ENCODE peak calls at places on chromosomes 2 and 18, in nine cellular contexts. B is adrenal gland, Z is neuronal stem cell, E is upper lobe of left lung, S is GM23248, G is A549, H is sigmoid colon, U is neural progenitor cell, W is IMR-90. Q is an unnamed sample.

GRCh38 chr2:36785179-36785795 is 88.8 kb downstream of the VIT start:
- DNase-seq in B (peak; percentile 64), Z (peak; percentile 67), E (peak; percentile 52), S (peak; percentile 64), G (peak; percentile 79), H (no peak), U (peak; percentile 69), W (peak; percentile 57), Q (peak; percentile 67)

GRCh38 chr2:136956050-136956449 is 190.7 kb downstream of the THSD7B start:
- DNase-seq in B (no peak), Z (no peak), E (no peak), S (no peak), G (no peak), H (no peak), U (no peak), W (no peak), Q (no peak)

GRCh38 chr2:11678306-11678960 is 8.4 kb upstream of the NTSR2 start:
- DNase-seq in B (no peak), Z (no peak), E (no peak), S (no peak), G (no peak), H (peak; percentile 33), U (no peak), W (no peak), Q (no peak)

GRCh38 chr2:10917927-10918326 is 6.2 kb downstream of the KCNF1 start:
- DNase-seq in B (no peak), Z (no peak), E (no peak), S (no peak), G (no peak), H (peak; percentile 32), U (no peak), W (no peak), Q (no peak)

GRCh38 chr2:84840306-84840705 is 40.6 kb downstream of the TRABD2A start:
- DNase-seq in B (no peak), Z (no peak), E (no peak), S (peak; percentile 33), G (no peak), H (no peak), U (no peak), W (peak; percentile 35), Q (no peak)

GRCh38 chr2:37061770-37062169 is 22.4 kb downstream of the HEATR5B start:
- DNase-seq in B (no peak), Z (no peak), E (no peak), S (no peak), G (no peak), H (no peak), U (no peak), W (no peak), Q (no peak)

GRCh38 chr2:15311201-15311882 is 249.8 kb downstream of the NBAS start:
- DNase-seq in B (no peak), Z (no peak), E (no peak), S (no peak), G (no peak), H (no peak), U (no peak), W (no peak), Q (no peak)

GRCh38 chr2:212912445-212913103 is 238.8 kb downstream of the IKZF2 start:
- DNase-seq in B (no peak), Z (no peak), E (no peak), S (peak; percentile 79), G (peak; percentile 4), H (no peak), U (no peak), W (peak; percentile 75), Q (no peak)

GRCh38 chr2:176392125-176392704 is 123.0 kb downstream of the MTX2 start:
- DNase-seq in B (no peak), Z (no peak), E (no peak), S (no peak), G (no peak), H (no peak), U (no peak), W (peak; percentile 26), Q (no peak)

GRCh38 chr2:100142393-100142792 is at the start of gene AFF3:
- DNase-seq in B (no peak), Z (no peak), E (no peak), S (no peak), G (no peak), H (no peak), U (no peak), W (no peak), Q (no peak)

GRCh38 chr18:55794288-55795052 is 206.5 kb upstream of the TCF4 start:
- DNase-seq in B (no peak), Z (no peak), E (no peak), S (peak; percentile 36), G (no peak), H (no peak), U (no peak), W (peak; percentile 65), Q (no peak)

GRCh38 chr2:225398372-225398771 is 1.1 kb upstream of the NYAP2 start:
- DNase-seq in B (no peak), Z (no peak), E (no peak), S (no peak), G (no peak), H (no peak), U (no peak), W (no peak), Q (no peak)

GRCh38 chr2:65281626-65282351 is 54.2 kb downstream of the ACTR2 start:
- DNase-seq in B (no peak), Z (no peak), E (peak; percentile 39), S (no peak), G (no peak), H (peak; percentile 80), U (peak; percentile 29), W (peak; percentile 33), Q (no peak)

GRCh38 chr2:229732897-229733296 is 18.5 kb upstream of the DNER start:
- DNase-seq in B (no peak), Z (no peak), E (no peak), S (no peak), G (no peak), H (no peak), U (no peak), W (no peak), Q (no peak)

GRCh38 chr2:64399521-64399920 is 54.4 kb upstream of the LGALSL start:
- DNase-seq in B (no peak), Z (no peak), E (no peak), S (no peak), G (no peak), H (no peak), U (no peak), W (no peak), Q (no peak)

GRCh38 chr18:46531472-46531871 is 125.5 kb downstream of the LOXHD1 start:
- DNase-seq in B (no peak), Z (no peak), E (no peak), S (no peak), G (no peak), H (no peak), U (no peak), W (no peak), Q (no peak)

GRCh38 chr2:171957061-171957460 is 34.8 kb downstream of the HAT1 start:
- DNase-seq in B (no peak), Z (no peak), E (no peak), S (peak; percentile 42), G (no peak), H (no peak), U (peak; percentile 9), W (no peak), Q (no peak)
- H3K27ac ChIP-seq in B (no peak overlapping the region), Z (no peak overlapping the region), E (no peak overlapping the region), S (no peak overlapping the region), G (no peak overlapping the region), H (no peak overlapping the region), U (peak overlapping the region; percentile 56), W (no peak overlapping the region), Q (no peak overlapping the region)

GRCh38 chr18:28657836-28658410 is 481.0 kb upstream of the CDH2 start:
- DNase-seq in B (no peak), Z (no peak), E (no peak), S (peak; percentile 25), G (no peak), H (no peak), U (no peak), W (no peak), Q (no peak)
- H3K27ac ChIP-seq in B (no peak overlapping the region), Z (no peak overlapping the region), E (no peak overlapping the region), S (no peak overlapping the region), G (no peak overlapping the region), H (no peak overlapping the region), U (no peak overlapping the region), W (no peak overlapping the region), Q (no peak overlapping the region)

GRCh38 chr2:20453087-20453486 is 6.2 kb downstream of the RHOB start:
- DNase-seq in B (no peak), Z (no peak), E (peak; percentile 15), S (no peak), G (no peak), H (peak; percentile 56), U (no peak), W (no peak), Q (no peak)

GRCh38 chr2:20452551-20452950 is 5.7 kb downstream of the RHOB start:
- DNase-seq in B (no peak), Z (no peak), E (peak; percentile 21), S (peak; percentile 83), G (no peak), H (peak; percentile 82), U (peak; percentile 39), W (peak; percentile 39), Q (no peak)

GRCh38 chr2:20456049-20456665 is 9.3 kb downstream of the RHOB start:
- DNase-seq in B (no peak), Z (no peak), E (peak; percentile 13), S (no peak), G (no peak), H (peak; percentile 60), U (no peak), W (peak; percentile 45), Q (no peak)

GRCh38 chr2:20455076-20455587 is 8.3 kb downstream of the RHOB start:
- DNase-seq in B (no peak), Z (no peak), E (peak; percentile 3), S (no peak), G (no peak), H (peak; percentile 40), U (no peak), W (no peak), Q (no peak)

DNA sequence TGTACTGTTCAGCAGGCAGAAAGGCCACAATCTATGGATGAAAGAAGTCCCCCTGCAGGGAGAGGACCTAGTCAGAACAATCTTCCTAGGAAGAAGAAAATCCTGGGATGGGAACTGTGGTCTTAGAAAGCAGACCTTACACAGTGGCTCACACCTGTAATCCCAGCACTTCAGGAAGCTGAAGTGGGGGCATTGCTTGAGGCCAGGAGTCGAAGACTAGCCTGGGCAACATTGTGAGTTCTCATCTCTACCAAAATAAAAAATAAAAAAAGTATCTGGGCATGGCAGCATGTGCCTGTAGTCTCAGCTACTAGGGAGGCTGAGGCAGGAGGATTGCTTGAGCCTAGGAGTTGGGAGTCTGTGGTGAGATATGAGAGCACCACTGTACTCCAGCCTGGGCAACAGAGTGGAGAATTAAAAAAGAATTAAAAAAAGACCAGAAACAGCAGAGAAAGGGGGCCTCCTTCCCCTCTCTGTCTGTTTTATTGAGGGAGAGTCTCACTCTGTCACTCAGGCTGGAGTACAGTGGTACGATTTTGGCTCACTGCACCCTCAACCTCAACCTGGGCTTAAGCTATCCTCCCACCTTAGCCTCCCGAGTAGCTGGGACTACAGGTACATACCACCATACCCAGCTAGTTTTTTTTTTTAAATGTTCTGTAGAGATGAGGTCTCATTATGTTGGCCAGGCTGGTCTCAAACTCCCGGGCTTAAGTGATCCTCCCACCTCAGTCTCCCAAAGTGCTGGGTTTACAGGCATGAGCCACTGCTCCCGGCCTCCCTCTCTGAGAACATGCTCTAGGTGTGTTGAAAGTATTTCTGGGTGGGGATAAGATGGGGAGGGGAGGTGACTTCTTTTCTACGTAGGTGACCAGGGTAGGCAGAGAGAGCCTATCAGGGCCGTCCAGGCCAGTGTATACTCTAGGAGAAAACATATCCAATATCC is 7.4 kb downstream of the RHOB start:
- DNase-seq in B (no peak), Z (no peak), E (peak; percentile 10), S (no peak), G (no peak), H (peak; percentile 61), U (no peak), W (no peak), Q (no peak)
- H3K27ac ChIP-seq in B (no peak overlapping the region), Z (no peak overlapping the region), E (no peak overlapping the region), S (no peak overlapping the region), G (no peak overlapping the region), H (peak overlapping the region; percentile 93), U (no peak overlapping the region), W (no peak overlapping the region), Q (no peak overlapping the region)

GRCh38 chr2:20599001-20599600 is 51.8 kb downstream of the HS1BP3 start:
- DNase-seq in B (peak; percentile 92), Z (no peak), E (peak; percentile 39), S (no peak), G (no peak), H (peak; percentile 79), U (no peak), W (no peak), Q (no peak)
- H3K27ac ChIP-seq in B (peak overlapping the region; percentile 67), Z (no peak overlapping the region), E (peak overlapping the region; percentile 79), S (no peak overlapping the region), G (peak overlapping the region; percentile 19), H (peak overlapping the region; percentile 66), U (no peak overlapping the region), W (no peak overlapping the region), Q (no peak overlapping the region)